ENCODE peak calls at places on chromosomes 2 and 18, in nine cellular contexts. H is heart left ventricle, C is prostate gland, I is A549, M is spleen, K is IMR-90, P is sigmoid colon, V is transverse colon, X is lower leg skin. G is an unnamed sample.
A peak's percentile ranks its signal among the peaks of the same experiment; 100 is the strongest.

GRCh38 chr2:171788316-171788993 is 101.2 kb downstream of the DYNC1I2 start:
- DNase-seq in H (no peak), C (no peak), I (no peak), M (no peak), K (no peak), P (no peak), V (no peak), X (no peak), G (no peak)

GRCh38 chr2:20496477-20496876 is 49.6 kb downstream of the RHOB start:
- DNase-seq in H (no peak), C (no peak), I (no peak), M (no peak), K (no peak), P (peak; percentile 61), V (no peak), X (no peak), G (no peak)

GRCh38 chr18:49899647-49900330 is 86.5 kb upstream of the ACAA2 start:
- DNase-seq in H (no peak), C (no peak), I (no peak), M (no peak), K (no peak), P (no peak), V (no peak), X (no peak), G (no peak)

GRCh38 chr2:30800159-30800558 is 7.1 kb downstream of the CAPN13 start:
- DNase-seq in H (no peak), C (no peak), I (no peak), M (no peak), K (no peak), P (no peak), V (no peak), X (peak; percentile 63), G (no peak)

GRCh38 chr2:129870646-129871335 is 108.7 kb upstream of the RAB6C start:
- DNase-seq in H (no peak), C (no peak), I (no peak), M (no peak), K (no peak), P (no peak), V (no peak), X (peak; percentile 17), G (no peak)

GRCh38 chr2:9655441-9656269 is 24.9 kb upstream of the YWHAQ start:
- DNase-seq in H (no peak), C (no peak), I (peak; percentile 73), M (no peak), K (peak; percentile 94), P (no peak), V (no peak), X (no peak), G (peak; percentile 32)

GRCh38 chr2:56540901-56541300 is 357.1 kb downstream of the CCDC85A start:
- DNase-seq in H (no peak), C (no peak), I (no peak), M (no peak), K (no peak), P (no peak), V (no peak), X (no peak), G (no peak)

GRCh38 chr18:43396266-43396665 is 119.0 kb upstream of the SYT4 start:
- DNase-seq in H (no peak), C (no peak), I (peak; percentile 5), M (no peak), K (no peak), P (no peak), V (no peak), X (no peak), G (no peak)

GRCh38 chr18:73942081-73942625 is 205.5 kb downstream of the FBXO15 start:
- DNase-seq in H (no peak), C (no peak), I (no peak), M (no peak), K (no peak), P (no peak), V (no peak), X (no peak), G (no peak)

GRCh38 chr2:203809084-203809521 is 58.5 kb upstream of the CTLA4 start:
- DNase-seq in H (no peak), C (no peak), I (no peak), M (no peak), K (peak; percentile 66), P (no peak), V (no peak), X (no peak), G (no peak)

GRCh38 chr2:47225061-47225783 is 70.1 kb upstream of the STPG4 start:
- DNase-seq in H (peak; percentile 91), C (no peak), I (peak; percentile 51), M (no peak), K (peak; percentile 88), P (peak; percentile 76), V (peak; percentile 59), X (no peak), G (peak; percentile 55)

GRCh38 chr2:9692392-9693137 is 61.8 kb upstream of the YWHAQ start:
- DNase-seq in H (peak; percentile 63), C (no peak), I (no peak), M (no peak), K (no peak), P (peak; percentile 60), V (peak; percentile 33), X (no peak), G (no peak)

GRCh38 chr2:233026211-233026813 is 6.2 kb upstream of the NEU2 start:
- DNase-seq in H (no peak), C (no peak), I (peak; percentile 19), M (no peak), K (peak; percentile 50), P (no peak), V (no peak), X (no peak), G (no peak)

GRCh38 chr2:220847587-220847986 is 724.5 kb downstream of the EPHA4 start:
- DNase-seq in H (no peak), C (no peak), I (peak; percentile 48), M (no peak), K (peak; percentile 93), P (no peak), V (no peak), X (no peak), G (no peak)

GRCh38 chr2:68565858-68566257 is 77.5 kb upstream of the PROKR1 start:
- DNase-seq in H (no peak), C (no peak), I (peak; percentile 53), M (no peak), K (peak; percentile 73), P (no peak), V (no peak), X (no peak), G (no peak)

GRCh38 chr2:61670591-61671503 is 132.7 kb upstream of the XPO1 start:
- DNase-seq in H (peak; percentile 76), C (peak; percentile 28), I (peak; percentile 72), M (no peak), K (peak; percentile 47), P (peak; percentile 79), V (peak; percentile 49), X (peak; percentile 86), G (no peak)

GRCh38 chr18:77108001-77108692 is 24.4 kb downstream of the MBP start:
- DNase-seq in H (no peak), C (no peak), I (no peak), M (no peak), K (peak; percentile 92), P (peak; percentile 91), V (peak; percentile 51), X (peak; percentile 93), G (peak; percentile 40)

GRCh38 chr2:43019536-43020183 is 206.7 kb downstream of the ZFP36L2 start:
- DNase-seq in H (no peak), C (no peak), I (no peak), M (peak; percentile 47), K (no peak), P (peak; percentile 45), V (peak; percentile 4), X (peak; percentile 68), G (no peak)

GRCh38 chr2:3008551-3009498 is 368.8 kb downstream of the EIPR1 start:
- DNase-seq in H (no peak), C (no peak), I (no peak), M (no peak), K (no peak), P (no peak), V (no peak), X (no peak), G (no peak)

GRCh38 chr2:134118279-134119116 is 135.4 kb upstream of the MGAT5 start:
- DNase-seq in H (peak; percentile 88), C (peak; percentile 89), I (peak; percentile 90), M (peak; percentile 90), K (peak; percentile 98), P (peak; percentile 93), V (peak; percentile 91), X (peak; percentile 96), G (peak; percentile 82)

GRCh38 chr2:134119672-134120159 is 134.2 kb upstream of the MGAT5 start:
- DNase-seq in H (peak; percentile 93), C (peak; percentile 91), I (peak; percentile 87), M (peak; percentile 97), K (peak; percentile 92), P (peak; percentile 94), V (peak; percentile 92), X (peak; percentile 98), G (peak; percentile 79)

GRCh38 chr2:134119117-134119671 is 134.7 kb upstream of the MGAT5 start:
- DNase-seq in H (no peak), C (no peak), I (no peak), M (no peak), K (no peak), P (no peak), V (no peak), X (no peak), G (no peak)

GRCh38 chr2:134120718-134121630 is 132.9 kb upstream of the MGAT5 start:
- DNase-seq in H (peak; percentile 80), C (peak; percentile 48), I (peak; percentile 53), M (peak; percentile 95), K (peak; percentile 71), P (peak; percentile 84), V (peak; percentile 67), X (peak; percentile 93), G (peak; percentile 40)

GRCh38 chr2:134120160-134120717 is 133.6 kb upstream of the MGAT5 start:
- DNase-seq in H (peak; percentile 38), C (no peak), I (no peak), M (peak; percentile 91), K (no peak), P (no peak), V (no peak), X (no peak), G (no peak)
- TF ChIP-seq POLR2A in H (no peak), C (no peak), I (no peak), M (no peak), K (no peak), P (no peak), V (no peak), X (no peak), G (no peak)

GRCh38 chr2:120253021-120253882 is 600 bp downstream of the RALB start:
- DNase-seq in H (peak; percentile 90), C (peak; percentile 62), I (peak; percentile 70), M (peak; percentile 97), K (peak; percentile 78), P (peak; percentile 94), V (peak; percentile 80), X (peak; percentile 96), G (peak; percentile 79)
- TF ChIP-seq POLR2A in H (no peak), C (no peak), I (no peak), M (no peak), K (no peak), P (no peak), V (no peak), X (no peak), G (no peak)

GRCh38 chr2:223563462-223563861 is 38.7 kb downstream of the SCG2 start:
- DNase-seq in H (no peak), C (no peak), I (peak; percentile 88), M (no peak), K (peak; percentile 89), P (no peak), V (no peak), X (no peak), G (no peak)
- TF ChIP-seq POLR2A in H (no peak), C (no peak), I (no peak), M (no peak), K (no peak), P (no peak), V (no peak), X (no peak), G (no peak)

GRCh38 chr2:97739020-97739892 is 25.9 kb downstream of the ZAP70 start:
- DNase-seq in H (peak; percentile 13), C (no peak), I (no peak), M (peak; percentile 71), K (no peak), P (no peak), V (no peak), X (peak; percentile 76), G (no peak)
- TF ChIP-seq POLR2A in H (no peak), C (no peak), I (no peak), M (no peak), K (no peak), P (no peak), V (no peak), X (no peak), G (no peak)

G was measured in erythroblast.